ENCODE peak calls at places on chromosomes 3 and 15, in four cellular contexts. H, M, B and L are unnamed samples.

GRCh38 chr15:73982251-73982962 is 9.7 kb downstream of the STOML1 start:
- DNase-seq in M (no peak), B (no peak), H (peak), L (no peak)

GRCh38 chr15:64813075-64813474 is 12.4 kb downstream of the PIF1 start:
- DNase-seq in M (peak), H (peak), B (no peak), L (peak)

GRCh38 chr3:33982269-33982798 is 183.9 kb downstream of the PDCD6IP start:
- DNase-seq in H (peak), B (no peak), M (no peak), L (no peak)

GRCh38 chr3:186193534-186194450 is 84.9 kb upstream of the ETV5 start:
- DNase-seq in B (peak), M (peak), H (no peak), L (peak)

GRCh38 chr3:58779934-58780333 is 113.4 kb upstream of the FAM3D start:
- DNase-seq in H (no peak), M (no peak), B (no peak), L (peak)

GRCh38 chr15:60634815-60635214 is 155.9 kb upstream of the ICE2 start:
- DNase-seq in B (no peak), H (peak), M (no peak), L (peak)

GRCh38 chr3:110067527-110067926 is 730.2 kb upstream of the DPPA4 start:
- DNase-seq in H (no peak), B (no peak), M (no peak), L (no peak)

GRCh38 chr3:50167069-50167781 is 12.1 kb downstream of the SEMA3F start:
- DNase-seq in M (no peak), H (peak), B (no peak), L (no peak)

GRCh38 chr3:66808891-66809578 is 189.1 kb upstream of the KBTBD8 start:
- DNase-seq in M (no peak), H (no peak), B (no peak), L (no peak)

GRCh38 chr3:111215481-111215880 is 143.9 kb downstream of the NECTIN3 start:
- DNase-seq in B (no peak), H (peak), M (no peak), L (no peak)

GRCh38 chr15:72604794-72605193 is 49.7 kb upstream of the GOLGA6B start:
- DNase-seq in B (no peak), H (no peak), M (peak), L (peak)

GRCh38 chr3:94256888-94257813 is 194.3 kb downstream of the NSUN3 start:
- DNase-seq in M (no peak), B (no peak), H (no peak), L (peak)

GRCh38 chr3:45499529-45499928 is 95.0 kb upstream of the LIMD1 start:
- DNase-seq in M (no peak), H (peak), B (no peak), L (no peak)

GRCh38 chr3:17724122-17724521 is 18.3 kb downstream of the TBC1D5 start:
- DNase-seq in B (no peak), M (no peak), H (no peak), L (no peak)

GRCh38 chr3:190225186-190225692 is 97.0 kb downstream of the CLDN1 start:
- DNase-seq in M (no peak), H (peak), B (no peak), L (peak)

GRCh38 chr15:48811325-48811938 is 563 bp upstream of the CEP152 start:
- DNase-seq in H (no peak), M (no peak), B (no peak), L (no peak)

GRCh38 chr15:82653483-82653882 is 6.3 kb upstream of the CPEB1 start:
- DNase-seq in B (no peak), H (no peak), M (no peak), L (no peak)

GRCh38 chr3:45795882-45796765 is at the start of gene SLC6A20:
- DNase-seq in B (no peak), H (no peak), M (peak), L (peak)

GRCh38 chr15:25981114-25981513 is 118.0 kb upstream of the ATP10A start:
- DNase-seq in B (no peak), H (no peak), M (no peak), L (no peak)

GRCh38 chr3:135456182-135456790 is 509.2 kb upstream of the PPP2R3A start:
- DNase-seq in H (no peak), B (peak), M (peak), L (peak)

GRCh38 chr3:64388886-64389285 is 163.6 kb upstream of the PRICKLE2 start:
- DNase-seq in B (no peak), H (no peak), M (no peak), L (no peak)

GRCh38 chr3:69012836-69013255 is 638 bp downstream of the EOGT start:
- DNase-seq in H (peak), M (peak), B (no peak), L (peak)

DNA sequence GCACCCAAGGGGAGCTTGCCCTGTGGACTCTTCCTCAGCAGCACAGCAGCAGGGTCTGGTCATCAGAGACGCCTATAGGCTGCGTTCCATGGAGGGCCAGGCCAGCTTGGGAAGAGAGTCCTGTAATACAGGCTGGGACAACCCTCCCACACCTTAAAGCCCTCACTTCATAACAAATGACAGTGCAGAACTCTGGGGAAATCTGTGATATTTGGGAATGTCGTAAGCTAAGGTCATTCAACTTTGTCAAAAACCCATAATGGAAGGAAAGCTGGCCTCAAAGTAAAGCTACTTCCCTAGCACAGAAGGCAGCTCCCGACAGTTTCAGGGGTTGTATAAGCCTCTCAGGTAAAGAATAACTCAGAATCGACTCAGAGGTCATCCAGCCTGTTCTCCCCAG is 133.1 kb downstream of the MEGF11 start:
- DNase-seq in H (no peak), B (no peak), M (no peak), L (no peak)
- H3K56ac ChIP-seq in H (no peak), B (no peak), M (no peak), L (no peak)

DNA sequence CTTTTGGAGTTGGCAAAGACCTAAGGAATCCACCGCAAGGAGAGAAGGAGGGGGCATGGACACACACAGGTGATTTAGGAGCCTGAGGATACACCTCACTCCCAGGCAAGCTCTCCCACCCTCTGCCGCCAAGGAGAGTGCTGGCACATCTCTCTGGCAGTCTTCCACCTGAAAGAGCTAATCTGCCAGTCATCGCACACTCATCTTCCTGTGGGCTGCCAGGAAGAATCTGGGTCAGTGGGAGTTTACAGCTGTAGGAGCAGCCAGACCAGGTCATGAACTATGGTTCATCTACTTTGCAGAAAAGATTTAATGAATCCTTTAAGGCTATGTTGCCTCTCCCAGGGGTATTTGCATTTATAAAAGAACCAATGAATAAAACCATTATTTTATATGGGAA is 170.6 kb upstream of the TSC22D2 start:
- DNase-seq in B (no peak), M (no peak), H (peak), L (no peak)
- H2BK15ac ChIP-seq in B (no peak), M (no peak), H (peak), L (no peak)

DNA sequence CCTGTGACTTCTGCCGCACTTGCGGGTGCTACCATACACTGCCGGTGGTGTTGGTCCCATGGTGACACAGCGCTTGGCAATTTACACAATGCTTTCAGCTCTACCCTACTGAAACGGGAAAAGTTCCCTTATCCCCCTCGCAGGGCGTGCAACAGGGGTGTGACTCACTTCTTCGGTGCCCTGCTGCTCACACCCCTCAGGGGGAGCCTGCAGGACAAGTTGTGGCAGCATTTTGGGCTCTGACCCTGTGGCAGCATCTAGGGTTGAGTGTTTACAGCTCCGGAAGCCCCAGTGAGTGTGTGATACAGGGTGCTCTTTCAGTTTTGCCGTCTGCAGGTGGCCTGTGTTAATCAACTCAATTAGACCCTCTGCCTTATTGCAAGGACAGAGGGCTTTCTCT is 324.7 kb upstream of the RGMA start:
- DNase-seq in B (no peak), M (no peak), H (no peak), L (no peak)
- H3K56ac ChIP-seq in B (no peak), M (no peak), H (no peak), L (peak)

DNA sequence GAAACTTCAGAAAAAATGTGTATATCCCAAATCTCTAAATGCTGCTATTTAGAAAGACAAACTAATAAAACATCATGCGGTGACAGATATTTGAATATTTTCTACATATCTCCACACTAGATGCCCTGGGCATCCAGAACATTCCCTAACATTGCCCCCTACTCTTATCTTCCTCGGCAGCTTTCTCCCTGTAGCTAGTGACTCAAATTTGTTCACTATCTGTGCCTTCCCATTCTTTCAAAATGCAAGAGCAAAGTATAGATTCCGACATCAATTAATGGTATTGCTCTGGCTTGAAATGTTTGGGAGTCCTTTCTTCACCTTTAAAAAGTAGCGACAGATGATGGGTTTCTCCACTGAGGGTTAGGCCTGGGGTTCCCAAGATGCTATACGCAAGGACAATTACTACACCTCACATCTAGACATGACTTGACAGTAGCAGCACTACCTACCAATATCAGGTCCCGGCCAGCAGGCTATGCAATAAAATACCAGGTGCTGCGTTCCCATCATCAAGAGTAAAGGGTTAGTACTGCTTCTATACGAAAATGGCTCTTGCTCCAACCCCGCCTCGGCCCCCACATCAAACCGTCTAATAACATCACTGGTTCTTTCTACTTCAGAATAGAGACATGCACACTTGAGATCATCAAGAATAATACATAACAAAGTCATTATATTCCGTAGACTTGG is 615 bp downstream of the UBR1 start:
- DNase-seq in B (no peak), H (peak), M (no peak), L (no peak)
- H2BK15ac ChIP-seq in B (no peak), H (peak), M (no peak), L (no peak)

GRCh38 chr3:52838561-52839267 is 3.9 kb upstream of the MUSTN1 start:
- DNase-seq in M (no peak), H (no peak), B (no peak), L (no peak)
- H3K56ac ChIP-seq in M (no peak), H (no peak), B (no peak), L (no peak)

DNA sequence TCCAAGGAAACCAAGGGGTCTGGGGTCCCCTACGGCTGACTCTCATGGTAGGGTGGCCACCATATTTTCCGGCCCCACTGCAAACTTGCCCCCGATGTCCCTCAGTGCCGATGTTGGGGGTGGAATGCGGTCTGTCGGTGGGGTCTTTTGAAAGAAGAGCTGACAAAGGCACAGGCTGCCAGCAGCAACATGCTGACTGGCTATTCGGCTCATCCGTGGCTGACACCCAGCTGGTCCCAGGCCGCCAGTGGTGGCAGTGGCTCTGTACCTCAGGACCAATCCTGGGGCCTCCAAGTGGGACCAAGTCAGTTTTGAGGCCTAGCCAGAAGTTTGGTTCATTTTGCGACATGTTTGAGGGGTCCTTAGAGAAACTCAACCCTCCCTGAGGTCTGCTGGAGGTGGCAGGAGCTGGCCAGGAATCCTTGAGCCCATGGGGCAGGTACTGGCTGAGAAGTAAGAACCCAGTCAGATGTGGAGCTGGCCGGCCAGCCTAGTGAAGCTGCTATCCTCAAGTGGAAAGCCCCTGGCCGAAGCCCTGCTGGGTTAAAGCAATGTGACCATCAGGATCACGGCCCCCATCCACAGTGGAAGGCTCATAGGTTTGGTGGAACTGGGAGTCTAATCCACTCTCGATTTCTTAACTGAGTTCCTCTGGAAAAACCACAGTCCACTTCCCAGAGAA is 17.8 kb downstream of the BMF start:
- DNase-seq in B (no peak), M (no peak), H (no peak), L (no peak)
- H2BK15ac ChIP-seq in B (no peak), M (no peak), H (peak), L (no peak)

GRCh38 chr15:79606831-79607355 is 174.8 kb downstream of the MINAR1 start:
- DNase-seq in M (no peak), H (no peak), B (no peak), L (no peak)

GRCh38 chr15:79598639-79599038 is 166.5 kb downstream of the MINAR1 start:
- DNase-seq in M (no peak), B (no peak), H (no peak), L (no peak)

GRCh38 chr15:79595995-79596622 is 164.0 kb downstream of the MINAR1 start:
- DNase-seq in M (peak), B (peak), H (peak), L (peak)

GRCh38 chr15:79602731-79603130 is 170.6 kb downstream of the MINAR1 start:
- DNase-seq in M (no peak), B (no peak), H (no peak), L (no peak)

DNA sequence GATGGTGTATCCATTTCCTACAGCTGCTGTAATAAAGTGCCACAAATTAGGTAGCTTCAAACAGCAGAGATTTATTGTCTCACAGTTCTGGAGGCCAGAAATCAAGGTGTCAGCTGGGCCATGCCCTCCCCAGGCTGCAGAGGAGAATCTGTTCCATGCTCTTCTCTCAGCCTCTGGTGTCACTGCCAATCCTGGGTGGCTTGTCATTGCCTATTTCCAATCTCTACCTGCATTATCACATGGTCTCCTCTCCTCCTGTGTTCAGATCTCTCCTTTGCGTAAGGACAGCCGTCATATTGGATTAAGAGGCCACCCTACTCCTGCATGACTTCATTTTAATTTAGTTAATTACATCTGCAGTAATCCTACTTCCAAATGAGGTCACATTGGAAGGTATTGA is 169.2 kb downstream of the MINAR1 start:
- DNase-seq in M (no peak), B (no peak), H (no peak), L (no peak)
- H3K56ac ChIP-seq in M (no peak), B (no peak), H (no peak), L (no peak)

GRCh38 chr15:101528917-101529299 is 39.4 kb upstream of the PCSK6 start:
- DNase-seq in H (no peak), B (no peak), M (no peak), L (no peak)
- H2BK15ac ChIP-seq in H (no peak), B (no peak), M (no peak), L (no peak)

GRCh38 chr3:127307431-127307830 is 19.6 kb upstream of the PRR20G start:
- DNase-seq in H (no peak), B (no peak), M (no peak), L (no peak)
- H3K56ac ChIP-seq in H (no peak), B (no peak), M (no peak), L (no peak)